ENCODE peak calls at places on chromosomes 4 and X, in ten cellular contexts. M is lower leg skin, T is ovary, G is heart left ventricle, L is brain microvascular endothelial cell, F is mammary epithelial cell, S is pancreas, H is fibroblast of mammary gland, I is HFF-Myc, R is epithelial cell of esophagus. Y is an unnamed sample.

GRCh38 chr4:48340276-48340904 is 939 bp upstream of the SLAIN2 start:
- DNase-seq in G (no peak), R (peak), I (peak), L (peak), M (no peak), F (peak), T (no peak), S (no peak), H (peak), Y (peak)

GRCh38 chr4:69323284-69323683 is 43.0 kb downstream of the UGT2B28 start:
- DNase-seq in R (no peak), I (no peak), H (no peak), F (no peak), S (no peak), T (no peak), G (no peak), L (no peak), M (no peak), Y (no peak)

GRCh38 chr4:107153956-107154355 is 117.8 kb upstream of the DKK2 start:
- DNase-seq in F (no peak), H (no peak), M (no peak), L (no peak), S (no peak), R (no peak), I (no peak), T (no peak), G (no peak), Y (no peak)

GRCh38 chrX:127558811-127559210 is 493.4 kb downstream of the ACTRT1 start:
- DNase-seq in L (no peak), T (no peak), G (no peak), H (no peak), S (no peak), F (no peak), R (no peak), M (no peak), I (no peak), Y (no peak)

GRCh38 chr4:184706453-184706852 is 27.4 kb downstream of the CENPU start:
- DNase-seq in H (no peak), L (no peak), G (no peak), M (no peak), F (no peak), I (no peak), S (no peak), T (no peak), R (no peak), Y (no peak)

GRCh38 chrX:55167124-55167523 is 53.0 kb upstream of the PAGE5 start:
- DNase-seq in L (no peak), G (no peak), M (no peak), S (no peak), R (peak), I (no peak), T (no peak), F (peak), H (peak), Y (no peak)

GRCh38 chrX:36898301-36898700 is 109.9 kb upstream of the FAM47C start:
- DNase-seq in T (no peak), S (no peak), G (no peak), L (no peak), I (no peak), M (no peak), F (peak), R (peak), H (peak), Y (no peak)

GRCh38 chr4:169039271-169039954 is 29.4 kb upstream of the CBR4 start:
- DNase-seq in H (no peak), L (no peak), I (no peak), F (no peak), T (no peak), G (no peak), S (no peak), M (peak), R (no peak), Y (no peak)

GRCh38 chr4:148469938-148470337 is 27.7 kb upstream of the NR3C2 start:
- DNase-seq in F (no peak), G (no peak), L (no peak), I (no peak), R (no peak), S (no peak), M (no peak), T (no peak), H (no peak), Y (no peak)

GRCh38 chr4:5378002-5378401 is 326.7 kb downstream of the STK32B start:
- DNase-seq in H (peak), T (no peak), L (no peak), M (no peak), F (no peak), R (peak), G (no peak), I (no peak), S (no peak), Y (no peak)

GRCh38 chrX:24298191-24298590 is 15.7 kb downstream of the SUPT20HL2 start:
- DNase-seq in R (no peak), T (no peak), H (peak), F (no peak), L (no peak), I (no peak), S (no peak), M (peak), G (no peak), Y (no peak)

GRCh38 chr4:120718979-120719566 is 203.5 kb downstream of the PRDM5 start:
- DNase-seq in T (peak), L (peak), M (no peak), R (peak), H (peak), G (no peak), I (no peak), F (peak), S (no peak), Y (no peak)

GRCh38 chr4:18041114-18041513 is 19.6 kb upstream of the LCORL start:
- DNase-seq in R (no peak), M (no peak), S (no peak), T (no peak), G (no peak), H (no peak), F (no peak), I (no peak), L (no peak), Y (no peak)

GRCh38 chr4:18042012-18042411 is 20.5 kb upstream of the LCORL start:
- DNase-seq in F (no peak), R (no peak), T (no peak), H (no peak), G (no peak), M (no peak), I (no peak), L (no peak), S (no peak), Y (no peak)

GRCh38 chr4:18039113-18039512 is 17.6 kb upstream of the LCORL start:
- DNase-seq in L (no peak), T (no peak), S (no peak), H (peak), M (no peak), F (peak), I (no peak), R (peak), G (no peak), Y (no peak)

DNA sequence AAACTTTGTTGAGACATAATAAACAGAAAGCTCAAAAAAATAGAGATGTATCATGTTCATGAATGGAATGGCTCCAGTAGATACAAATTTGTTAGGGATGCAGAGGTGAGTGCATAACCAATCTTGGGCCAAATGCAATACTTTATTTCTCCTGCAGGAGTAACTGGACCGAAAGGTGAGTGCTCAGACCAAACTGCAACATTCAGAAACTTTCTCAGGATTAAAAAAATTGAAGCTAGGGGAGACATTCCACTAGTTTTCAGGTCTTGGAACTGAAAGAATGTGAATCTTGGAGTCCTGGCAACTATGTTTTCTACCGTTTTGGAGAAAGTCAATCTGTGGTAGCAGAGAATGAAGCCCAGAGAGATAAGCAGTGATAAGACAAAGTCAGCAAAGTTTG is 21.2 kb upstream of the LCORL start:
- DNase-seq in S (no peak), T (no peak), L (no peak), R (no peak), H (no peak), G (no peak), F (no peak), M (no peak), I (no peak), Y (no peak)
- TF ChIP-seq CTCF in S (no peak), T (no peak), L (peak), R (peak), H (peak), G (no peak), F (peak), M (no peak), I (peak), Y (no peak)

DNA sequence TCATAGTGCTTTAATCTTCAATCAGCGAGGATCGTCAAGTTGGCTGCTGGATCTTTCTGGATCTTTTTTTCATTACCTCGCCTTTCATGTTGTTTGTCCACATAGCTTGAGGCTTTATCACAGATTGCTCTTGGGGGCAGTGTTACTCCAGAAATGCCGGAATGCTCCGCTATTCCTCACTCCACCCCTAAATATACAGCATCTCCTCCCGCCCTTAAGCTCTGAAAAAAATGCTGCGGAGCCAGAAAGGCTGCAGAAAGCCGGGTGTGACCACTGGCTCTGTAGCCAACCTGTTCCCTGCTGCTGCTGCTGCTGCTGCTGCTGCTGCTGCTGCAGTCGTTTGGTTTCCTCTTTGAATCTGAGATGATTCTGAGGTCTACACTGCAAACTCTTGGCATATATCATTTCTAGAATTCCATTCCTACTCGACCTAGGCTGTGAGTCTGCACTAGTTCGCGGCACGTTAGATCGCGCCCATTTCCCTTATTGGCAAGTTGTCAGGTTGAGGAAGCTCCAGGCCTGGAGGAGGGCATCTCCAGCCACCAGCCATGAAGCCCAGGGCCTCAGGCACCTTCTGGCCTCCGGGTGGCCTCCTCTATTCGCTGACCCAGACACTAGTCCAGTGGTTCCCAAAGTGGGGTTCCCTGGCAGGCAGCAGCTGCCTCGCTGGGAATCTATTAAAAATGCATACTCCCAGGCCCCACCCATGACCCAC is 34.2 kb downstream of the WDR13 start:
- DNase-seq in R (peak), I (peak), H (peak), S (peak), G (peak), M (peak), F (peak), L (peak), T (peak), Y (peak)
- H3K4me3 ChIP-seq in R (no peak), I (no peak), H (no peak), S (no peak), G (peak), M (no peak), F (no peak), L (no peak), T (no peak), Y (no peak)

GRCh38 chr4:93201471-93201870 is 627.1 kb upstream of the ATOH1 start:
- DNase-seq in T (no peak), G (no peak), I (no peak), L (no peak), R (no peak), H (no peak), S (no peak), M (no peak), F (no peak), Y (no peak)

GRCh38 chr4:93203708-93204107 is 624.8 kb upstream of the ATOH1 start:
- DNase-seq in L (no peak), S (no peak), T (no peak), I (no peak), R (peak), H (peak), F (peak), M (no peak), G (no peak), Y (no peak)

DNA sequence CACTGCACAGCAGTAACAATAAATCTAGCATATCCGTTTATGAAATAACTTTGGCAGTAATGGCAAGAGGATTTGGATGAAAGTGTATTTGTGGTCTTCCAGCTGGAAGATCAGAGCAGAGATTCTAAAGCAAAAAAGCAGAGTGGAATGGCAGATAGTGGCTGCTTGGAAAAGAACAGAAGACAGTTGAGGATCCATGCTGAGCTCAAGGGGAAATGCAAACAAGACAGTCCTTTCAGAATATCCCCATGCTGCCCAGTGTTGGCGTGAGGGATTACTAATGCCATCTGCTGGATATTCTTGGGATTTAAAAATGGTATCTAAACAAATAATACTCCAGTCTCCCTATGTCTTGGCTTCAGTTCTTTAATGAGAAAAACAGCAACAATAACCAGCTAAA is 629.1 kb upstream of the ATOH1 start:
- DNase-seq in R (peak), M (no peak), L (peak), G (no peak), I (peak), S (no peak), H (peak), F (peak), T (no peak), Y (no peak)
- TF ChIP-seq CTCF in R (peak), M (no peak), L (peak), G (no peak), I (peak), S (peak), H (peak), F (peak), T (no peak), Y (no peak)

GRCh38 chr4:81031389-81032173 is 1.1 kb downstream of the BMP3 start:
- DNase-seq in G (no peak), H (no peak), I (no peak), R (peak), T (no peak), L (no peak), M (no peak), F (no peak), S (peak), Y (no peak)

GRCh38 chr4:81032174-81032551 is 1.7 kb downstream of the BMP3 start:
- DNase-seq in T (no peak), L (no peak), S (no peak), G (no peak), M (no peak), F (no peak), R (no peak), H (no peak), I (no peak), Y (no peak)

GRCh38 chr4:81030061-81030616 is 369 bp upstream of the BMP3 start:
- DNase-seq in G (no peak), H (no peak), T (no peak), L (no peak), R (no peak), F (no peak), I (no peak), M (no peak), S (no peak), Y (no peak)

GRCh38 chr4:81032805-81033684 is 2.5 kb downstream of the BMP3 start:
- DNase-seq in S (no peak), M (no peak), G (no peak), I (no peak), L (no peak), T (no peak), R (peak), F (no peak), H (no peak), Y (no peak)

DNA sequence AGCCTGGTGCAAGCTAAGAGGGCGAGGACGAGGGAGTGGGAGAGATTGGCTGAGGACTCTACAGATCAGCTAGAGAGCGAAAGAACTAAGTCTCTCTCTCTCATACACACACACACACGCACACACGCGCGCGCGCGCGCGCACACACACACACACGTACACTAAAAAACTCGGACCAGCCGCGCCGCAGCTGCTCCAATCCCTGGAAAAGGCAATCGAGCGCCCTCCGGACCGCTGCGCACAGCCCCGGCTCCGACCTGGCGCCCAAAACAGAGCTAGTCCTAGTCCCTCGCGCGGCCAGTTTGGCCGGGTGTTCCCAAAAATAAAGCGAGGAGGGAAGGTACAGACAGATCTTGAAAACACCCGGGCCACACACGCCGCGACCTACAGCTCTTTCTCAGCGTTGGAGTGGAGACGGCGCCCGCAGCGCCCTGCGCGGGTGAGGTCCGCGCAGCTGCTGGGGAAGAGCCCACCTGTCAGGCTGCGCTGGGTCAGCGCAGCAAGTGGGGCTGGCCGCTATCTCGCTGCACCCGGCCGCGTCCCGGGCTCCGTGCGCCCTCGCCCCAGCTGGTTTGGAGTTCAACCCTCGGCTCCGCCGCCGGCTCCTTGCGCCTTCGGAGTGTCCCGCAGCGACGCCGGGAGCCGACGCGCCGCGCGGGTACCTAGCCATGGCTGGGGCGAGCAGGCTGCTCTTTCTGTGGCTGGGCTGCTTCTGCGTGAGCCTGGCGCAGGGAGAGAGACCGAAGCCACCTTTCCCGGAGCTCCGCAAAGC is at the start of gene BMP3:
- DNase-seq in F (peak), R (peak), L (no peak), H (no peak), I (no peak), M (no peak), T (peak), S (peak), G (peak), Y (no peak)
- H3K4me3 ChIP-seq in F (no peak), R (peak), L (peak), H (no peak), I (peak), M (peak), T (peak), S (peak), G (peak), Y (peak)

DNA sequence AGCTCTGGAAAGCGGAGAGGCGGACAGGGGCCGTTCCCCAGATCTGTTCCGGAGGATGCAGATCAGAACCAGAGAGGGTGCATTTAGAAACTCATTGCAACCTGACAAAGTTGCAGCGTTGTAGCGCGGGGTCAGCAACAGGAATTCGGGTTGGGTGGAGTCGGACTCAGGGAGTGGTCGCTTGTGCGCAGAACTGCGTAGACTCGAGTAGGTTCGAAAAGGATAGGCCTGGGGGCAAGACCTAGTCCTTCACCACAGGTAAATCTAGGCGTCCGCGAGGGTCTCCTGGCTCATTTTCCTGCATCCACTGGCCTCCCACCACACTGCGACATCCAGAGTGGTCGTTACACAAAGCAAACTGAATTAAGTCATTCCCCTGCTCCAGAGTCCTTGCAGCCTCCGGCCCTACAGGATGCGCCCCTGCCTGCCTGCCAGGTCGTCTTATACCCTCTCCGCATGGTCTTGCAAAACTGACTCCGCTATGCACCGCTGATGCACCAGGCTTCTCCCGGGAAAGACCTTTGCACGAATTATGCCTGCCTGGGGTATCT is 4.7 kb upstream of the ZNF518B start:
- DNase-seq in R (no peak), M (no peak), T (no peak), F (no peak), H (no peak), S (no peak), I (no peak), G (no peak), L (no peak), Y (no peak)
- TF ChIP-seq CTCF in R (no peak), M (no peak), T (no peak), F (no peak), H (no peak), S (no peak), I (no peak), G (no peak), L (no peak), Y (no peak)

DNA sequence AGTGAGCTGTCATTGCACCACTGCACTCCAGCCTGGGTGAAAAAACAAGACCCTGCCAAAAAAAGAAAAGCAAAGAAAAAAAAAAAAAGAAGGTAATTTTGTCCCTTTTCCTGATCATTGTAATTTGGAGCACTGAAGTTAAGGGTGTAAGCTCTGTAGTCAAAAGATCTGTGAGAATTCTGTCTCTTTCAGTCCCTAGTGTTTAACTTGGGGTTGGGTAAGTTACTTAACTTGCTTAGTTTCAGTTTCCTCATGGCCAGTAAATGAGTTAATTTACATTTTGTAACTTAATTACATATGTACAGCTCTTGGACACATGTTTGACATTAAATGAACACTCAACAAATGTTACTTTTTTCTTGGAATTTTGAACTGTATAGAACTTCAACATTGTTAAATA is 10.9 kb upstream of the UBE2K start:
- DNase-seq in L (no peak), M (no peak), H (no peak), S (no peak), I (no peak), F (no peak), R (no peak), G (no peak), T (no peak), Y (no peak)
- H3K4me3 ChIP-seq in L (no peak), M (no peak), H (no peak), S (no peak), I (no peak), F (no peak), R (no peak), G (no peak), T (no peak), Y (no peak)